ENCODE peak calls at places on chromosomes 7 and 10, in nine cellular contexts. Y is right lobe of liver; E is heart right ventricle; Q is endodermal cell; R is cardiac muscle cell; D is CD8-positive, alpha-beta T cell; L is stomach; S is neural progenitor cell; F is iPS DF 6.9. I is an unnamed sample.

GRCh38 chr10:131238669-131239280 is 72.7 kb downstream of the TCERG1L start:
- DNase-seq in Y (no peak), E (no peak), Q (no peak), R (no peak), D (no peak), L (no peak), S (no peak), F (no peak), I (no peak)

GRCh38 chr7:149856-150636 is 42.3 kb upstream of the FAM20C start:
- DNase-seq in Y (peak; percentile 88), E (peak; percentile 60), Q (peak; percentile 73), R (no peak), D (peak; percentile 24), L (peak; percentile 45), S (no peak), F (no peak), I (no peak)

GRCh38 chr7:147829021-147829420 is 761.5 kb upstream of the C7orf33 start:
- DNase-seq in Y (no peak), E (no peak), Q (no peak), R (no peak), D (no peak), L (no peak), S (no peak), F (no peak), I (no peak)

GRCh38 chr7:42152353-42153205 is 84.4 kb downstream of the GLI3 start:
- DNase-seq in Y (no peak), E (no peak), Q (no peak), R (no peak), D (no peak), L (no peak), S (peak; percentile 83), F (no peak), I (no peak)

GRCh38 chr10:128268015-128268722 is 141.9 kb upstream of the MKI67 start:
- DNase-seq in Y (no peak), E (peak; percentile 29), Q (peak; percentile 94), R (peak; percentile 58), D (no peak), L (no peak), S (peak; percentile 92), F (peak; percentile 45), I (no peak)

GRCh38 chr7:84384417-84384816 is 189.8 kb upstream of the SEMA3A start:
- DNase-seq in Y (no peak), E (no peak), Q (no peak), R (no peak), D (no peak), L (no peak), S (no peak), F (no peak), I (no peak)

GRCh38 chr10:7239312-7239985 is 171.4 kb downstream of the SFMBT2 start:
- DNase-seq in Y (no peak), E (no peak), Q (no peak), R (no peak), D (no peak), L (no peak), S (no peak), F (no peak), I (no peak)

GRCh38 chr10:65940105-65940504 is 985.7 kb upstream of the LRRTM3 start:
- DNase-seq in Y (no peak), E (no peak), Q (no peak), R (no peak), D (no peak), L (no peak), S (no peak), F (no peak), I (no peak)

GRCh38 chr10:77532068-77532467 is 105.5 kb downstream of the KCNMA1 start:
- DNase-seq in Y (no peak), E (no peak), Q (no peak), R (peak; percentile 56), D (no peak), L (no peak), S (no peak), F (no peak), I (no peak)

GRCh38 chr7:111931958-111932357 is 274.2 kb downstream of the DOCK4 start:
- DNase-seq in Y (no peak), E (no peak), Q (no peak), R (no peak), D (no peak), L (no peak), S (no peak), F (no peak), I (no peak)

GRCh38 chr7:2059964-2060700 is 172.6 kb downstream of the MAD1L1 start:
- DNase-seq in Y (no peak), E (no peak), Q (no peak), R (no peak), D (no peak), L (no peak), S (no peak), F (no peak), I (no peak)

GRCh38 chr7:51310131-51310583 is 6.5 kb downstream of the COBL start:
- DNase-seq in Y (no peak), E (no peak), Q (peak; percentile 44), R (no peak), D (no peak), L (no peak), S (peak; percentile 30), F (no peak), I (no peak)

GRCh38 chr7:79290841-79291497 is 162.5 kb downstream of the MAGI2 start:
- DNase-seq in Y (no peak), E (no peak), Q (no peak), R (peak; percentile 6), D (no peak), L (no peak), S (no peak), F (no peak), I (no peak)

GRCh38 chr10:103316087-103316486 is 34.9 kb downstream of the PCGF6 start:
- DNase-seq in Y (no peak), E (no peak), Q (no peak), R (no peak), D (no peak), L (no peak), S (no peak), F (no peak), I (no peak)
- H3K36me3 ChIP-seq in Y (peaks cover 14% of the 10 kb centered on the region), E (no peaks in the 10 kb centered on the region), Q (peaks cover 80% of the 10 kb centered on the region), R (peaks cover 44% of the 10 kb centered on the region), D (peaks cover 6% of the 10 kb centered on the region), L (peaks cover 86% of the 10 kb centered on the region), S (peaks cover 14% of the 10 kb centered on the region), F (peaks cover 2% of the 10 kb centered on the region), I (peaks cover 94% of the 10 kb centered on the region)

GRCh38 chr10:95280637-95281036 is 10.2 kb downstream of the PDLIM1 start:
- DNase-seq in Y (peak; percentile 79), E (no peak), Q (no peak), R (no peak), D (no peak), L (no peak), S (no peak), F (no peak), I (no peak)
- H3K4me1 ChIP-seq in Y (peaks cover 37% of the 10 kb centered on the region), E (peaks cover 83% of the 10 kb centered on the region), Q (peaks cover 18% of the 10 kb centered on the region), R (peaks cover 7% of the 10 kb centered on the region), D (no peaks in the 10 kb centered on the region), L (peaks cover 53% of the 10 kb centered on the region), S (peaks cover 4% of the 10 kb centered on the region), F (peaks cover 2% of the 10 kb centered on the region), I (peaks cover 31% of the 10 kb centered on the region)

DNA sequence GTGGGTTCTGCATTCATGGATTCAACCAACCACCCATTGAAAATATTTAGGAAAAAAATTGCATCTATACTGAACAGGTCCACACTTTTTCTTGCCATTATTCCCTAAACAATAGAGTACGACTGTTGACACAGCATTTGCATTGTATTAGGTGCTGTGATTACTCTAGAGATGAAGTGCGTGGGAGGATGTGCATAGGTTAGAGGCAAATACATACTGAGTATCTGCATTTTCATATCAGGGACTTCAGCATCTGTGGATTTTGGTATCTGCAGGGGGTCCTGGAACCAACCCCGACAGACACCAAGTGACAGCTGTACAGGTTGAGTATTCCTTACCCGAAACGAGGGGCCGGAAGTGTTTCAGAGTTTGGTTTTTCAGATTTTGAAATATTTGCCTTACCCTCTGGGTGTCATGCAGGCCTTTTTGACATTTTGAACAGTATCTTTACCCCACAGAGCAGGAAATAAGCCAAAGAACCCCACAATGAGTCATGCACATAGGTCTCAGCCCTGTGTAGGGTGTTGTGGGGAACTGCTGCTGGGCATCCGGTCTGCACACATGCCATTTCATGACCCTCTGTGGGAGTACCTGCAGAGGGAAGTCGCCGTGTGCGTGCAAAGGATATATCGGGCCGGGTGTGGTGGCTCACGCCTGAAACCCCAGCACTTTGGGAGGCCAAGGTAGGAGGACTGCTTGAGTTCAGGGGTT is 14.5 kb downstream of the NUDT5 start:
- DNase-seq in Y (no peak), E (no peak), Q (no peak), R (peak; percentile 53), D (peak; percentile 63), L (peak; percentile 35), S (no peak), F (no peak), I (peak; percentile 8)
- H3K36me3 ChIP-seq in Y (peaks cover 26% of the 10 kb centered on the region), E (no peaks in the 10 kb centered on the region), Q (peaks cover 78% of the 10 kb centered on the region), R (peaks cover 39% of the 10 kb centered on the region), D (peaks cover 4% of the 10 kb centered on the region), L (peaks cover 95% of the 10 kb centered on the region), S (no peaks in the 10 kb centered on the region), F (peaks cover 7% of the 10 kb centered on the region), I (peaks cover 100% of the 10 kb centered on the region)

GRCh38 chr10:103783686-103784085 is 71.7 kb downstream of the SH3PXD2A start:
- DNase-seq in Y (no peak), E (no peak), Q (no peak), R (no peak), D (no peak), L (no peak), S (no peak), F (no peak), I (no peak)
- H3K4me1 ChIP-seq in Y (no peaks in the 10 kb centered on the region), E (peaks cover 64% of the 10 kb centered on the region), Q (no peaks in the 10 kb centered on the region), R (peaks cover 38% of the 10 kb centered on the region), D (no peaks in the 10 kb centered on the region), L (peaks cover 54% of the 10 kb centered on the region), S (peaks cover 17% of the 10 kb centered on the region), F (no peaks in the 10 kb centered on the region), I (peaks cover 61% of the 10 kb centered on the region)

GRCh38 chr7:6386779-6387178 is 61.0 kb downstream of the DAGLB start:
- DNase-seq in Y (no peak), E (no peak), Q (no peak), R (no peak), D (no peak), L (no peak), S (no peak), F (no peak), I (no peak)

GRCh38 chr7:6387734-6388294 is 59.9 kb downstream of the DAGLB start:
- DNase-seq in Y (no peak), E (no peak), Q (no peak), R (no peak), D (no peak), L (no peak), S (no peak), F (no peak), I (no peak)

GRCh38 chr7:6392712-6393666 is 54.8 kb downstream of the DAGLB start:
- DNase-seq in Y (no peak), E (peak; percentile 52), Q (no peak), R (peak; percentile 85), D (no peak), L (peak; percentile 89), S (no peak), F (no peak), I (no peak)

GRCh38 chr7:6385909-6386560 is 61.7 kb downstream of the DAGLB start:
- DNase-seq in Y (no peak), E (no peak), Q (no peak), R (no peak), D (no peak), L (no peak), S (no peak), F (no peak), I (no peak)

DNA sequence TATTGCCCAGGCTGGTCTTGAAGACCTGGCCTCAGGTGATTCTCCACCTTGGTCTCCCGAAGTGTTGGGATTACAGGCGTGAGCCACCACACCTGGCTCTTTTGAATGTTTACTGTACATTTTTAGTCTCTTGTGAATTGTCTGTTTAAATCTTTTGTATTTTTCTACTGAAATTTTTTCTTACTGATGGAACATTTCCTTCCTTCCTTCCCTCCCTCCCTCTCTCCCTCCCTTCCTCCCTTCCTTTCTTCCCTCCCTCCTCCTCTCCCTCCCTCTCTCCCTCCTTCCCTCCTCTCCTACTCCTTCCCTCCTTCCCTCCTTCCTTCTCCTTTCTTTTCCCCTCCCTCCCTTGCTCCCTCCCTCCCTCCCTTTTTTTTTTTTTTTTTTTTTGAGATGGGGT is 58.0 kb downstream of the DAGLB start:
- DNase-seq in Y (no peak), E (no peak), Q (no peak), R (no peak), D (no peak), L (no peak), S (no peak), F (no peak), I (no peak)
- H3K36me3 ChIP-seq in Y (peaks cover 9% of the 10 kb centered on the region), E (no peaks in the 10 kb centered on the region), Q (peaks cover 75% of the 10 kb centered on the region), R (peaks cover 18% of the 10 kb centered on the region), D (peaks cover 22% of the 10 kb centered on the region), L (peaks cover 67% of the 10 kb centered on the region), S (no peaks in the 10 kb centered on the region), F (peaks cover 12% of the 10 kb centered on the region), I (peaks cover 8% of the 10 kb centered on the region)

I was measured in esophagus squamous epithelium.